ENCODE peak calls at places on chromosome 19, in five cellular contexts. H is neuronal stem cell, M is H1, I is H9, V is trophoblast cell. J is an unnamed sample.

GRCh38 chr19:47510516-47511127 is 4.2 kb downstream of the NAPA start:
- DNase-seq in H (no peak), M (no peak), I (no peak), V (no peak), J (no peak)

GRCh38 chr19:1252221-1252817 is 3.9 kb downstream of the MIDN start:
- DNase-seq in M (no peak), I (no peak), H (no peak), V (peak), J (peak)

GRCh38 chr19:40684280-40684679 is 6.2 kb downstream of the NUMBL start:
- DNase-seq in M (no peak), H (no peak), I (no peak), V (peak), J (no peak)

GRCh38 chr19:45117666-45118065 is 24.7 kb downstream of the PPP1R37 start:
- DNase-seq in M (no peak), I (no peak), V (no peak), H (no peak), J (no peak)

GRCh38 chr19:51777570-51778460 is 16.8 kb downstream of the FPR2 start:
- DNase-seq in V (peak), M (peak), I (peak), H (peak), J (peak)

GRCh38 chr19:30036154-30037129 is 94.4 kb downstream of the URI1 start:
- DNase-seq in V (peak), M (no peak), H (no peak), I (no peak), J (peak)

GRCh38 chr19:34744896-34745690 is 11.1 kb downstream of the ZNF181 start:
- DNase-seq in I (no peak), H (no peak), V (no peak), M (no peak), J (no peak)

GRCh38 chr19:3767050-3767449 is 4.6 kb downstream of the MRPL54 start:
- DNase-seq in H (no peak), M (no peak), I (no peak), V (no peak), J (no peak)

GRCh38 chr19:34556500-34556899 is 74.9 kb downstream of the WTIP start:
- DNase-seq in M (peak), I (peak), V (peak), H (no peak), J (no peak)

GRCh38 chr19:41799444-41800000 is 3.1 kb downstream of the CEACAM3 start:
- DNase-seq in V (no peak), I (no peak), M (no peak), H (no peak), J (no peak)

GRCh38 chr19:10818306-10819123 is 17.5 kb downstream of the TMED1 start:
- DNase-seq in I (no peak), H (no peak), M (no peak), V (no peak), J (no peak)
- H3K23ac ChIP-seq in I (no peak), H (peak), M (no peak), V (no peak), J (no peak)

GRCh38 chr19:2426661-2427322 is 594 bp downstream of the TIMM13 start:
- DNase-seq in M (peak), H (peak), V (no peak), I (peak), J (peak)

GRCh38 chr19:2429917-2430570 is 2.7 kb upstream of the TIMM13 start:
- DNase-seq in V (no peak), I (no peak), M (no peak), H (no peak), J (no peak)

GRCh38 chr19:2428027-2428690 is 773 bp upstream of the TIMM13 start:
- DNase-seq in H (no peak), M (peak), I (peak), V (no peak), J (no peak)

GRCh38 chr19:2427323-2428026 is at the start of gene TIMM13:
- DNase-seq in M (peak), V (peak), I (peak), H (peak), J (peak)

DNA sequence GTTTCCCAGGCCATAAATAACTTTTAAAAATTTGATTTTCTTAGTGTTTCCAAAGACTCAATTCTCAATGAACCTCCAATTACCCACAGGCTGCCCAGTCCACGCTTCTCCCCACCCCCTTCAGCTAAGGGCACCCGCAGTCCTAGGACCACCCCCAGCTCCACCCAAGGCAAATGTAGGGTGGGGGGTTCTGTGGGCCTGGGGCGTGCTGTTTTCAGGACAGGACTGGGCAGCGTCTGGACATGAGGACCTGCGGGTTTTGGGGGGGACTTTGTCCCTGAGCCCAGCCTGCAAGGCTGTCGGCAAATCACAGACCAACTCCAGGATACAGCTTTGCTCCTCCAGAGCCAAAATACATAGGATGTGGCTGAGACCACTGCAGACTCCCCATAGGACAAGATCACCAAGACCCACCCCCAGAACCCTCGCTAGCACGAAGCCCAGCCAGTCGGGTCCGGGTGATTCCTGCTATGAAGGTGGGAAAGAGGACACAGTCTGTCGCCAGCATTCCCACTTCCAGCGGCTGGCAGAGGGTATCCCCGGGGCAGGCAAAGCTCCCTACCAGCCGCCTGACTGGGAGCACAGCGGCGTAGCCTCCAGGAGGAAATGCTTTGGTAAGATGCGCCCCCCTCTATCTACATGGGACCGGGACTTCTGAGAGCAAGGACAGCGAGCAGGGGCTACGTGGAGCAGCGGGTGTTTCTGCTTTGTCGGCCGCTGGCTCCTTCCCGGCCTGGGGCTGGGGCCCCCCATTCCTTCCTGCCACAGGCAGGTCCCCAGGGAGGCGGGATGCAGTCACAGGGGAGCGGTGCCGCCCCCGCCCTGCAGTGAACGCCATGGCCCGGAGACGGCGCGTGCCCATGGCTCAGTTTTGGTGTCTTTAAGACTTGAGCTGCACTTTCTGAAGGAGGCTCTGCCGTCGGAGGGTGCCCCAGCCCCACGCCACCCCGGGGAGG is 1.6 kb upstream of the TIMM13 start:
- DNase-seq in V (no peak), M (no peak), I (peak), H (no peak), J (no peak)
- H2BK12ac ChIP-seq in V (no peak), M (peak), I (no peak), H (no peak), J (no peak)

GRCh38 chr19:39341720-39342604 is at the start of gene SAMD4B:
- DNase-seq in M (peak), I (peak), H (peak), V (peak), J (peak)
- H3K23ac ChIP-seq in M (no peak), I (no peak), H (peak), V (no peak), J (peak)

GRCh38 chr19:11856568-11857264 is 8.2 kb downstream of the ZNF439 start:
- DNase-seq in I (no peak), M (no peak), V (peak), H (no peak), J (no peak)

GRCh38 chr19:11860721-11861120 is 12.2 kb downstream of the ZNF439 start:
- DNase-seq in I (no peak), M (no peak), H (no peak), V (peak), J (no peak)

GRCh38 chr19:11861301-11861700 is 12.8 kb downstream of the ZNF439 start:
- DNase-seq in I (no peak), M (no peak), V (no peak), H (no peak), J (no peak)
- H2BK12ac ChIP-seq in I (no peak), M (no peak), V (no peak), H (no peak), J (no peak)

DNA sequence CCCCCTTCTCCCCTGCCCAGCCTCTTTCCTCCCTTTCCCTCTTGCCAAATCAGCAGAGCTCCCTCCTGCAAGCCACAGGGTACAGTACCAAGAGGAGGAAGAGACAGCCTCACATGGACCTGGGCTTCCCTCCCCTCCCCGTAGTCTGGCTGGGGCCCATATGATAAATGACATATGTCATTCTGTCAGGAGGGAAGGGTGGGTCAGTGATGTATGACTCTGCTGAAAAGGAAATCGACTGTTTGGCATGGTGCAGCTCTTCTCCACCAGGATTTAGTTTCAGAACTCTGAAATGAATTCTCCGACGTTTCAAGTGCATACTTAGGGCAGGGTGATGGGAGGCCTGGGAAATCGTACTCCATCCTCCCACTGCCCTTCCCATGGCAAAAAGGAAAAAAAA is 9.8 kb downstream of the TSHZ3 start:
- DNase-seq in V (no peak), M (no peak), H (no peak), I (peak), J (peak)
- H3K23ac ChIP-seq in V (no peak), M (no peak), H (no peak), I (no peak), J (no peak)

GRCh38 chr19:32630338-32630737 is 44.6 kb downstream of the ANKRD27 start:
- DNase-seq in M (peak), V (no peak), H (no peak), I (peak), J (no peak)

GRCh38 chr19:32626969-32627368 is 46.0 kb downstream of the PDCD5 start:
- DNase-seq in V (no peak), H (no peak), M (no peak), I (no peak), J (no peak)

GRCh38 chr19:32627714-32628253 is 46.8 kb downstream of the PDCD5 start:
- DNase-seq in I (no peak), H (no peak), M (no peak), V (no peak), J (no peak)

DNA sequence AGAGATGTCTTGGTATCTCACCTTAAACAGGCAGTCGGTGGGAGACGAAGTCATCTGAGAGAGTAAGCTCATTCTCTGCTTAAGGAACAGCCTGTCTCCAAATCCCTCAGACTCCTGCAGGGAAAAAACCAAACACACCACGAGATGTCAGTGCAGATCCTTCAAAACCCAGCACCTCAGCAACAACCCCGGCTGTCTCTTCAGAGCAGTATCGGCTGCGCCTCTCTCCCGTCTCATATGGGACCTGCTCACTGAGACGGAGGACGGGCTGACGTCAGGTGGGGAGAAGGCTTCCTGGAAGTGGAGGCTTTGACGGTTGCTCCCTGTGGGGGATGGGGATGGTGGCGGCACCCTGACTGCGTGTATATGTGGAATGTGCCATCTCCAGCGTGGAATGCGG is 43.6 kb downstream of the ANKRD27 start:
- DNase-seq in H (no peak), I (no peak), V (peak), M (no peak), J (no peak)
- H2BK12ac ChIP-seq in H (no peak), I (no peak), V (no peak), M (no peak), J (no peak)

DNA sequence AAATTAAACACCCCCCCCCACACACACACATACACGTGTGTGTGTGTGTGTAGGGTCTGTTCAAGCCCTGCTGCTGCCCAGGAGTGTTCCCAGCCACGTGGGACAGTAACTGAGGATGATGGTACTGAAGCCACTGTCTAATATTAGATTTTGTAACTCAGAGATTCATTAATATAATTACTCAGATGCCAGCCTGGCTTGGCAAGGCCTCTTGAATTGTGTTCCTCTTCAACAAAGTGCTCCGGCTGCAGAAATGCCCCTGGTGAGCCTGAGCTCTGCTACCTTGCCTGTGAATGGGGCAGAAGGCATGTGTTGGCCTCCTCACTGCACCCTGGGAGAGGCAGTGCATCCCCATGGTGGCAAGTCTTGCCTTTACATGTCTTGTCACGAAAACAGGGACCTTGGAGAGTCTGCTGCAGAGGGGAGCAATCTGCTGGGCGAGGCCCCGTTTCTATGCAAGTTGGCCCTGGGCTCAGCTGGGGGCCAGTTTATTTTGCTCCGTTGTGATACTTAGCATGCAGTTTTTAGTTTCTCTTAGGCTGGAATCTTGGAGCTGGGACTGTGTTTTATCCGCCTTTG is 44.0 kb downstream of the NFIX start:
- DNase-seq in V (no peak), H (no peak), M (no peak), I (no peak), J (no peak)
- H3K23ac ChIP-seq in V (no peak), H (no peak), M (no peak), I (no peak), J (peak)